ENCODE peak calls at places on chromosome 9, in four cellular contexts. One of them, this sample, is unnamed.

GRCh38 chr9:728535-728934 is 113.0 kb upstream of the DMRT1 start:
- DNase-seq in anterior cingulate cortex: no peak
- DNase-seq in heart right ventricle: no peak
- DNase-seq in T-helper 1 cell: no peak
- DNase-seq in this sample: no peak

GRCh38 chr9:128809036-128809599 is 9.2 kb upstream of the ENDOG start:
- DNase-seq in anterior cingulate cortex: no peak
- DNase-seq in T-helper 1 cell: no peak
- DNase-seq in heart right ventricle: no peak
- DNase-seq in this sample: no peak

GRCh38 chr9:93686127-93686879 is 109.9 kb downstream of the PHF2 start:
- DNase-seq in anterior cingulate cortex: no peak
- DNase-seq in heart right ventricle: no peak
- DNase-seq in T-helper 1 cell: no peak
- DNase-seq in this sample: no peak

GRCh38 chr9:91179237-91180138 is 182.2 kb downstream of the AUH start:
- DNase-seq in anterior cingulate cortex: no peak
- DNase-seq in T-helper 1 cell: no peak
- DNase-seq in heart right ventricle: no peak
- DNase-seq in this sample: no peak

GRCh38 chr9:128607642-128608350 is 48.9 kb downstream of the DYNC2I2 start:
- DNase-seq in heart right ventricle: peak; percentile 86
- DNase-seq in anterior cingulate cortex: peak; percentile 91
- DNase-seq in T-helper 1 cell: no peak
- DNase-seq in this sample: no peak

GRCh38 chr9:5111696-5112095 is 73.7 kb downstream of the INSL6 start:
- DNase-seq in anterior cingulate cortex: no peak
- DNase-seq in heart right ventricle: no peak
- DNase-seq in T-helper 1 cell: no peak
- DNase-seq in this sample: no peak

GRCh38 chr9:109708507-109708945 is 71.5 kb upstream of the PALM2AKAP2 start:
- DNase-seq in T-helper 1 cell: no peak
- DNase-seq in anterior cingulate cortex: peak; percentile 45
- DNase-seq in heart right ventricle: peak; percentile 40
- DNase-seq in this sample: no peak

GRCh38 chr9:35254237-35254636 is 92.4 kb downstream of the UNC13B start:
- DNase-seq in T-helper 1 cell: no peak
- DNase-seq in heart right ventricle: no peak
- DNase-seq in anterior cingulate cortex: no peak
- DNase-seq in this sample: peak; percentile 3

GRCh38 chr9:103037508-103038477 is 42.7 kb downstream of the CYLC2 start:
- DNase-seq in T-helper 1 cell: no peak
- DNase-seq in anterior cingulate cortex: peak; percentile 39
- DNase-seq in heart right ventricle: peak; percentile 17
- DNase-seq in this sample: no peak

GRCh38 chr9:134047868-134048581 is 19.8 kb downstream of the BRD3 start:
- DNase-seq in T-helper 1 cell: no peak
- DNase-seq in anterior cingulate cortex: no peak
- DNase-seq in heart right ventricle: no peak
- DNase-seq in this sample: no peak

GRCh38 chr9:132059351-132059750 is 20.3 kb downstream of the MED27 start:
- DNase-seq in anterior cingulate cortex: no peak
- DNase-seq in T-helper 1 cell: no peak
- DNase-seq in heart right ventricle: no peak
- DNase-seq in this sample: no peak